ENCODE peak calls at places on chromosome 10, in five cellular contexts. A, Y, T, K and Z are unnamed samples.
A peak's percentile ranks its signal among the peaks of the same experiment; 100 is the strongest.

GRCh38 chr10:7519351-7519750 is 108.5 kb upstream of the SFMBT2 start:
- DNase-seq in T (peak; percentile 46), Y (no peak), K (no peak), A (no peak), Z (no peak)

GRCh38 chr10:78021201-78021600 is 8.1 kb downstream of the POLR3A start:
- DNase-seq in T (no peak), Y (no peak), K (no peak), A (no peak), Z (no peak)

GRCh38 chr10:28387141-28387540 is 84.3 kb upstream of the MPP7 start:
- DNase-seq in K (no peak), Y (no peak), A (no peak), T (peak; percentile 54), Z (no peak)

GRCh38 chr10:116742367-116743265 is at the start of gene HSPA12A:
- DNase-seq in A (peak; percentile 79), K (peak; percentile 88), T (peak; percentile 76), Y (no peak), Z (peak; percentile 91)

GRCh38 chr10:97463363-97464132 is 17.6 kb downstream of the ZDHHC16 start:
- DNase-seq in T (peak; percentile 65), Y (peak; percentile 64), A (no peak), K (peak; percentile 59), Z (no peak)

GRCh38 chr10:125120046-125120710 is 40.2 kb downstream of the CTBP2 start:
- DNase-seq in Y (no peak), K (peak; percentile 39), T (no peak), A (no peak), Z (peak; percentile 31)

GRCh38 chr10:23364378-23364777 is 19.8 kb upstream of the C10orf67 start:
- DNase-seq in T (no peak), A (no peak), Y (no peak), K (no peak), Z (no peak)

GRCh38 chr10:10831085-10831484 is 186.6 kb upstream of the CELF2 start:
- DNase-seq in Y (no peak), A (peak; percentile 72), T (peak; percentile 49), K (peak; percentile 80), Z (peak; percentile 82)

GRCh38 chr10:44352316-44353127 is 32.4 kb downstream of the CXCL12 start:
- DNase-seq in T (no peak), Y (no peak), K (peak; percentile 87), A (no peak), Z (peak; percentile 50)

GRCh38 chr10:93447019-93447418 is 35.1 kb downstream of the MYOF start:
- DNase-seq in T (no peak), K (no peak), Y (no peak), A (no peak), Z (no peak)

GRCh38 chr10:93445978-93446720 is 36.0 kb downstream of the MYOF start:
- DNase-seq in T (peak; percentile 59), Y (no peak), K (no peak), A (no peak), Z (no peak)

GRCh38 chr10:93440591-93441012 is 41.5 kb downstream of the MYOF start:
- DNase-seq in K (no peak), Y (no peak), A (no peak), T (no peak), Z (no peak)

GRCh38 chr10:93447970-93448369 is 34.2 kb downstream of the MYOF start:
- DNase-seq in K (no peak), T (no peak), A (no peak), Y (no peak), Z (no peak)

DNA sequence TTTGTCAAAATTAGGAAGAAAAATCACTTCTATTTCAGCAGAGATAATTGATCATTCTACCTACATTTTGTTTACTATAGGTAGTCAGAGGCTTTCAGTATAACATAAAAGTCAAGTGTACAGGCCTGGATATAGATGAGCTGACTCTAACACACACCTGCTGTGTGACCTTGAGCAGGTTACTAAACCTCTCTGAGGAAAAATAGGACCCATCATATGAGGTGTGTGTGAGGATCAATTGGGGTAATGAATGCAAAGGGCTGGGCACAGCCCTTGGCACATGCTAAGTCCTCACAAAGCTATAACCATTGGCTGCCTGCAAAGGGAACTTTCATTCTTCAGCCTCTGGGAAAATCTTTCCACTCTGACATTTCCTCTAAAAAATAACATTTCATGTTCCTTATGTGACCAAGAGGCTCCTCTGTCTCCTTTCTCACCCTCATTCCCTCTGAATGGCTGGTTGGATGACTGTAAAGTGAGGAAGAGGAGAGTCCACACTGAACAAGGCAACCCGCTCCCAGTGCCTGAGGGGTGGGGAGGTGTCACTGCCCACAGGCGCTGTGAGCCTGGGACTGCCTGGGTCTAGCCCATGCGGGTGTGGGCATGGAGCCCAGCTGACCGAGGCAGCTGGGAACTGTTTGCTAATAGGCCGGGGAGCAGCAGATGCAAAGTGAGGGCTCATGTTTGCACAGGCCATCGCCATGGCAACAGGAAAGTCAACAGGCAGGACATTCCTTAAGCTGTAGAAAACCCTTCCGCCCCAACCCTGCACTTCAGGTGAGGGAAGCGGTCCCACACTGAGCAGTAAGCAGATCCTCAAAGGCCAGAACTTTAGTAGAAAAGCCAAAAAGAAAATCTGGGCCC is 36.8 kb downstream of the MYOF start:
- DNase-seq in K (peak; percentile 99), Y (peak; percentile 97), A (peak; percentile 96), T (peak; percentile 99), Z (peak; percentile 95)
- H3K4me3 ChIP-seq in K (no peak overlapping the region), Y (no peak overlapping the region), A (no peak overlapping the region), T (no peak overlapping the region), Z (no peak overlapping the region)

GRCh38 chr10:130968964-130969363 is 342.6 kb downstream of the TCERG1L start:
- DNase-seq in K (no peak), A (no peak), T (no peak), Y (no peak), Z (no peak)
- H3K9me3 ChIP-seq in K (no peaks in the 10 kb centered on the region), A (no peaks in the 10 kb centered on the region), T (peaks cover 29% of the 10 kb centered on the region), Y (peaks cover 21% of the 10 kb centered on the region), Z (no peaks in the 10 kb centered on the region)

GRCh38 chr10:12350925-12351324 is 1.6 kb downstream of the CAMK1D start:
- DNase-seq in K (no peak), T (no peak), Y (no peak), A (no peak), Z (no peak)

GRCh38 chr10:12353399-12354027 is 4.2 kb downstream of the CAMK1D start:
- DNase-seq in K (no peak), Y (no peak), T (peak; percentile 12), A (no peak), Z (no peak)

GRCh38 chr10:12351447-12351846 is 2.1 kb downstream of the CAMK1D start:
- DNase-seq in A (no peak), K (no peak), T (no peak), Y (no peak), Z (no peak)

GRCh38 chr10:12350167-12350872 is 973 bp downstream of the CAMK1D start:
- DNase-seq in K (peak; percentile 28), T (peak; percentile 32), Y (no peak), A (peak; percentile 66), Z (peak; percentile 67)

DNA sequence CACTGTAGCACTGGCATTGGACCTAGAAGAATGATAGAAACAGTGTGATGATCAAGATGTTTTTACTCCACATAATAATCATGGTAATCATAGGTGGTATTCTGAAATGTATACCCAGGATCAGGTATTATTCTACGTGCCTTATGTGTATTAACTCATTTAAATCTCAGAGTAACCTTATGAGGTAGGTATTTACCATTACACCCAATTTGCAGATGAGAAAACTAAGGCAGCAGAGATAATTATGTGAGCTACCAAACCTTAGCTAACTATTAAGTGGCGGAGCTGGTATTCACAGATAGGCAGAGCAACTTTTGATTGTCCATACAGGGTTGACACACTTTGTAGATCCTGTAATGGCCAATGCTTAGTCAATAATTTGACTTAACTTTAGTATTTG is 2.5 kb downstream of the CAMK1D start:
- DNase-seq in K (no peak), A (no peak), T (no peak), Y (no peak), Z (no peak)
- H3K4me1 ChIP-seq in K (no peaks in the 10 kb centered on the region), A (peaks cover 25% of the 10 kb centered on the region), T (peaks cover 11% of the 10 kb centered on the region), Y (no peaks in the 10 kb centered on the region), Z (no peaks in the 10 kb centered on the region)

DNA sequence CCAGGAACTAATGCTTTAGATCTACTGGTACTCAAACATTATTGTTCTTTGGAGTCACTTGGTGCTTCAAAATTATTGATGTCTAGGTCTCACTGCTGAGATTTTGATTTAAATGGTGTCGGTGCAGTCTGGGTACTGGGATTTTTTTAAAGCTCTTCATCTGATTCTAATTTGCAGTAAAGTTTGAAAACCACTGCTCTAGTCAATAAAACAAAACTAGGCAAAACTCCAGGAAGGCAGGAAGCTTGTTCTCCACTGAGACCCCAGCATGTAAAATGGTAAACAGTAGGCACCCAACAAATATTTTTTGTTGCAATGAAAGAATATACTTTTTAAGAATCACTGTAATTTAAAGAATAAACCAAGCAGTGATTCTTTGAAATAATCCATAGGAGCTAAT is 49.7 kb downstream of the ADD3 start:
- DNase-seq in A (no peak), Y (no peak), K (no peak), T (no peak), Z (no peak)
- H3K4me3 ChIP-seq in A (no peak overlapping the region), Y (no peak overlapping the region), K (no peak overlapping the region), T (no peak overlapping the region), Z (no peak overlapping the region)

DNA sequence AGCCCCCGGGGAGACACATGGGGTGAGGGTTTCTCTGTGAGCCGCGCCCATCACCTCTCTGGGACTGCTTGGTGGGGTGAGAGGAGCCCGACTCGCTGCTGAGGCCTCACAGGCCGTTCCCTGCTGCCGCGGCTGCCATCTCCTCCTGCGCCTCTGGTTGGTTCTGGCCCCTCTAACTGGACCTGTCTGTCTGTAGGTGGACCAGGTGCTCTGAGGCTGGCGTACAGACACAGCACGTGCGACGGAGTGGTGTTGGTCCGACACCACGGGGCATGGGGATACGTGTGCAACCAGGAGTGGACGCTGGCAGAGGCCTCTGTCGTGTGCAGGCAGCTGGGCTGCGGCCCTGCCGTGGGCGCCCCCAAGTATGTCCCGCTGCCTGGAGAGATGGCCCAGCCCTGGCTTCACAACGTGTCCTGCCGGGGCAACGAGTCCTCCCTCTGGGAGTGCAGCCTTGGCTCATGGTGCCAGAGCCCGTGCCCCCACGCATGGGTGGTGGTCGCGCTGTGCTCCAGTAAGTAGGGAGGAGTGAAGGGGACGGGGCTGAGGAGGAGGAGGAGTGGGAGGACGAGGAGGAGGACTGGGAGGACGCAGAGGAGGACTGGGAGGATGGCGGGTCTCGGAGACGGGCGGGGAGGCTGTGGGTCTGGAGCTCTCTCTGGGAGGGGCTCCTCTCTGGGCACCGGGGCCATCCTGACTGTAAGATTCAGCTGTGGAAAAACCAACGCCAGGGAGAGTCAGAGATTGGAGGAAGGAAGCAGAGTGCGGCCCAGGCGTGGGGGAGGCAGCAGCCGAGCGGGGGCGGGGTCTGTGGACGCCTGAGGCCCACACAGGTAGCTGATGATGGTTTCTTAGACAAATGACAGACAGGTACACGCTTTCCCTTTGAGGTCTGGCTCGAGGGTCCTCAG is 2.6 kb downstream of the SCART1 start:
- DNase-seq in Y (no peak), T (no peak), K (no peak), A (no peak), Z (peak; percentile 43)
- H3K9me3 ChIP-seq in Y (peaks cover 29% of the 10 kb centered on the region), T (peaks cover 29% of the 10 kb centered on the region), K (no peaks in the 10 kb centered on the region), A (no peaks in the 10 kb centered on the region), Z (no peaks in the 10 kb centered on the region)

DNA sequence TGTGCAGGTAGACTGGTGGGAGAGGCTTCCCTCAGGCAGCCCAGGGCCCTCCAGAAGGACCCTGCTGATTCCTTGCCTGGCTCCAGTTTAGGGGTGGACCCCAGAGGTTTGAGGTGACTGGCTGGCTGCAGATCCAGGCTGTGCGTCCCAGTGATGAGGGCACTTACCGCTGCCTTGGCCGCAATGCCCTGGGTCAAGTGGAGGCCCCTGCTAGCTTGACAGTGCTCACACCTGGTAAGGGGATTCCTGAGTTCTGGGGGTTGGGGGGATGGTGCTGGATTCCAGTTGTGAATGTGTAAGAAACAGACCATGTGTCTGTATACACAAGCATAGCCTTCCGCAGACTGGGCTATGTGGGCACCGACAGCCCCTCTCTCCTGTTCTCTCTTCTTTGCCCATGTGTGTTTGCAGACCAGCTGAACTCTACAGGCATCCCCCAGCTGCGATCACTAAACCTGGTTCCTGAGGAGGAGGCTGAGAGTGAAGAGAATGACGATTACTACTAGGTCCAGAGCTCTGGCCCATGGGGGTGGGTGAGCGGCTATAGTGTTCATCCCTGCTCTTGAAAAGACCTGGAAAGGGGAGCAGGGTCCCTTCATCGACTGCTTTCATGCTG is 2.7 kb downstream of the KAZALD1 start:
- DNase-seq in Y (no peak), T (no peak), K (no peak), A (no peak), Z (no peak)
- H3K4me1 ChIP-seq in Y (peaks cover 12% of the 10 kb centered on the region), T (peaks cover 40% of the 10 kb centered on the region), K (peaks cover 36% of the 10 kb centered on the region), A (peaks cover 67% of the 10 kb centered on the region), Z (no peaks in the 10 kb centered on the region)

GRCh38 chr10:45473126-45473525 is 99.1 kb downstream of the ALOX5 start:
- DNase-seq in A (no peak), K (no peak), T (no peak), Y (no peak), Z (no peak)
- H3K4me3 ChIP-seq in A (no peak overlapping the region), K (no peak overlapping the region), T (no peak overlapping the region), Y (no peak overlapping the region), Z (no peak overlapping the region)